ENCODE peak calls at places on chromosomes 1 and 21, in seven cellular contexts. V is uterus, G is testis, S is mesothelial cell of epicardium, M is K562, N is lower leg skin, A is Calu3. Q is an unnamed sample.

GRCh38 chr1:94936861-94937620 is 10.1 kb upstream of the CNN3 start:
- DNase-seq in V (no peak), G (no peak), S (no peak), M (no peak), N (no peak), A (no peak), Q (no peak)

GRCh38 chr1:31584869-31585735 is 8.8 kb downstream of the TINAGL1 start:
- DNase-seq in V (no peak), G (peak), S (no peak), M (no peak), N (no peak), A (no peak), Q (peak)

GRCh38 chr1:40281852-40282251 is 23.8 kb downstream of the ZMPSTE24 start:
- DNase-seq in V (no peak), G (no peak), S (no peak), M (no peak), N (no peak), A (no peak), Q (no peak)

GRCh38 chr1:233909195-233909594 is 4.7 kb downstream of the SLC35F3 start:
- DNase-seq in V (no peak), G (no peak), S (no peak), M (no peak), N (no peak), A (no peak), Q (no peak)

GRCh38 chr1:30885580-30886513 is 22.7 kb downstream of the SDC3 start:
- DNase-seq in V (no peak), G (no peak), S (no peak), M (no peak), N (no peak), A (no peak), Q (no peak)

GRCh38 chr1:192538407-192539311 is 36.9 kb upstream of the RGS1 start:
- DNase-seq in V (no peak), G (no peak), S (no peak), M (no peak), N (no peak), A (no peak), Q (no peak)

GRCh38 chr1:66676616-66677298 is 75.5 kb upstream of the DYNLT5 start:
- DNase-seq in V (no peak), G (no peak), S (no peak), M (no peak), N (no peak), A (no peak), Q (no peak)

GRCh38 chr1:165117482-165117881 is 239.0 kb downstream of the LMX1A start:
- DNase-seq in V (no peak), G (no peak), S (no peak), M (no peak), N (no peak), A (no peak), Q (no peak)

GRCh38 chr1:172429324-172430127 is 9.0 kb downstream of the C1orf105 start:
- DNase-seq in V (no peak), G (peak), S (no peak), M (peak), N (peak), A (peak), Q (no peak)

GRCh38 chr1:184143449-184143848 is 91.9 kb downstream of the TSEN15 start:
- DNase-seq in V (no peak), G (peak), S (no peak), M (no peak), N (no peak), A (no peak), Q (no peak)

GRCh38 chr1:25732821-25733220 is 67.2 kb upstream of the SELENON start:
- DNase-seq in V (no peak), G (no peak), S (no peak), M (no peak), N (no peak), A (no peak), Q (no peak)

GRCh38 chr1:90761781-90762589 is 44.9 kb upstream of the BARHL2 start:
- DNase-seq in V (no peak), G (no peak), S (no peak), M (no peak), N (no peak), A (no peak), Q (no peak)

GRCh38 chr1:217182992-217183391 is 447.9 kb downstream of the GPATCH2 start:
- DNase-seq in V (no peak), G (no peak), S (no peak), M (no peak), N (no peak), A (no peak), Q (no peak)

GRCh38 chr1:184806296-184806721 is 51.7 kb upstream of the EDEM3 start:
- DNase-seq in V (no peak), G (no peak), S (no peak), M (peak), N (no peak), A (no peak), Q (no peak)

GRCh38 chr1:20703124-20703756 is 14.6 kb downstream of the KIF17 start:
- DNase-seq in V (no peak), G (no peak), S (no peak), M (no peak), N (no peak), A (no peak), Q (no peak)

GRCh38 chr1:20701446-20701845 is 16.4 kb downstream of the KIF17 start:
- DNase-seq in V (no peak), G (no peak), S (no peak), M (no peak), N (no peak), A (no peak), Q (no peak)

GRCh38 chr1:20700636-20701215 is 17.1 kb downstream of the KIF17 start:
- DNase-seq in V (no peak), G (no peak), S (no peak), M (no peak), N (no peak), A (no peak), Q (no peak)

GRCh38 chr1:20701847-20702246 is 16.0 kb downstream of the KIF17 start:
- DNase-seq in V (no peak), G (no peak), S (no peak), M (no peak), N (no peak), A (no peak), Q (no peak)

DNA sequence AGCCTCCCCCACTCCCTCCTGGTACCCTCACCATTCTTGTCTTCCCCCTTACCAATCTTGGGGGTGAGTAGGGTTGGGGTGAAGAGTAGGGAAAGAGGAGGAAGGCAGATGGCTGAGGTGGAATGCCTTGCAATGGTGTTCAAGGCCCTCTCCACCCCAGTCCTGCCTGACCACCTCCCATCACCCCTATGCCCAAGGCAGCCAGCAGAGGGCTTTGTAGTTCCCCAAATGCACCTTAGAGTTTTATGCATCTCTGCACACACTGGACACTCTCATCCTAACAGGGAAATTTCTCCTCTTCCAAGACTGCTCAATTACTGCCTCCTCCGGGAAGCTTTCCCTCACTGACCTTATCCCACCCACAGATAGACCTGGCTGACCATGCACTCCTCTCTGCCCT is 15.4 kb downstream of the KIF17 start:
- DNase-seq in V (no peak), G (no peak), S (no peak), M (peak), N (no peak), A (peak), Q (no peak)
- TF ChIP-seq CTCF in V (no peak), G (no peak), S (peak), M (peak), N (no peak), A (no peak), Q (no peak)

DNA sequence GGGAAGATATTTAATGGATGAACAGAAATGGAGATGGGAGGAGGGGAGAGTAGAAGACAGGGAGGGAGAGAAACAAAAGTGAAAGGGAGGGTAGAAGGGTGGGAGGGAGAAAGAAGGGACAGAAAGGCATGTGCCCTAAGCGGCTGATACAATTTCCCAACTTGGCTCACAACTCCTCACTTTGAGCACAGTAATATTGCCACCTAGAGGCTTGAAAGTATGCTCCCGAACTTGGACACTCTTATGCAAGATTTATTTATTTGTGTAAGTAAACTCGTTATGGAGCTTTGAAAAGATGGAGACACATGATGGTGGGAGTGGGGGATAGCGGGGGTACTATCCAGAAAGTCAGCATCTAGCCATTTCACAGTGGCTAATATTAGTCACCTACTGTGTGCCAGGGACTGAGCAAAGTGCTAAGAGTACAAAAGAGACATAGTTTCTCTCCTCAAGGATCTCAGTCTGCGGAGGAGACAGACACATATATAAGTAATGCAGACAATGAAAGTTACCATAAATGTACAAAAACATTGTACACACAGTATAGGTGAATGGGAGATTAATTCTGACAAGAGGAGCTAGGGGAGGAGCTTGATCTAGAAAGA is 189.7 kb downstream of the SEC16B start:
- DNase-seq in V (no peak), G (peak), S (no peak), M (no peak), N (no peak), A (peak), Q (no peak)
- TF ChIP-seq CTCF in V (no peak), G (peak), S (peak), M (no peak), N (no peak), A (peak), Q (no peak)

DNA sequence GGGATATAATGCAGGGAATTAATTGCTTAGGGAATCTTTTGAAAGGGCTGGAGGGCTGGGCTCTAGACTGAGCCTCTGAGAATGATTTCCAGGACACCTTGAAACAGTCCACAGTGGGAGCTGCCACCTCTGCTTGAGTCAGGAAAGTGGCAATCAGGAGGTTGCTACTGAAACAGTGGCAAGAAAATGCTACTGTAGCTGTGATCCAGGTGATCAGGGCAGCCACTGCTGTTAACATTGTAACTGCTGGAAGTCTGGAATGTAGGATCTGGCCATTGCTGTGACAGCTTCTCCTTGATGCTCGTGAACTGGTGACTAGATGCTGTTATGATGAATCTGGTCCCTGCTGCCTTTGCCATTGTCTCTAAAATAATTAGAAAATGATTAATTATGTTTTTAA is 12.8 kb downstream of the MAGI3 start:
- DNase-seq in V (no peak), G (no peak), S (no peak), M (no peak), N (no peak), A (no peak), Q (no peak)
- TF ChIP-seq CTCF in V (no peak), G (no peak), S (no peak), M (no peak), N (no peak), A (no peak), Q (no peak)

GRCh38 chr1:179770887-179771502 is 27.9 kb downstream of the FAM163A start:
- DNase-seq in V (no peak), G (no peak), S (no peak), M (peak), N (no peak), A (no peak), Q (no peak)
- TF ChIP-seq CTCF in V (no peak), G (no peak), S (no peak), M (peak), N (no peak), A (no peak), Q (no peak)

GRCh38 chr1:201531551-201532425 is 7.1 kb upstream of the NAV1 start:
- DNase-seq in V (no peak), G (no peak), S (no peak), M (no peak), N (no peak), A (no peak), Q (no peak)
- TF ChIP-seq CTCF in V (no peak), G (no peak), S (no peak), M (no peak), N (no peak), A (no peak), Q (no peak)

GRCh38 chr1:93681549-93682412 is at the start of gene BCAR3:
- DNase-seq in V (peak), G (peak), S (peak), M (peak), N (no peak), A (peak), Q (peak)
- TF ChIP-seq CTCF in V (no peak), G (no peak), S (no peak), M (peak), N (no peak), A (no peak), Q (no peak)

GRCh38 chr1:48875736-48876135 is 99.0 kb upstream of the BEND5 start:
- DNase-seq in V (no peak), G (no peak), S (no peak), M (no peak), N (no peak), A (no peak), Q (no peak)

GRCh38 chr1:48873944-48874343 is 97.3 kb upstream of the BEND5 start:
- DNase-seq in V (no peak), G (no peak), S (no peak), M (no peak), N (no peak), A (no peak), Q (no peak)

GRCh38 chr1:48864913-48865312 is 88.2 kb upstream of the BEND5 start:
- DNase-seq in V (no peak), G (no peak), S (no peak), M (no peak), N (no peak), A (no peak), Q (no peak)

GRCh38 chr1:48869116-48869893 is 92.6 kb upstream of the BEND5 start:
- DNase-seq in V (no peak), G (no peak), S (no peak), M (no peak), N (no peak), A (no peak), Q (no peak)

GRCh38 chr1:48870596-48870995 is 93.9 kb upstream of the BEND5 start:
- DNase-seq in V (no peak), G (peak), S (no peak), M (no peak), N (no peak), A (peak), Q (no peak)
- TF ChIP-seq CTCF in V (no peak), G (peak), S (no peak), M (no peak), N (no peak), A (peak), Q (no peak)

GRCh38 chr21:38833122-38833521 is 27.4 kb downstream of the ETS2 start:
- DNase-seq in V (no peak), G (no peak), S (no peak), M (no peak), N (no peak), A (no peak), Q (no peak)
- TF ChIP-seq CTCF in V (no peak), G (no peak), S (no peak), M (peak), N (no peak), A (no peak), Q (no peak)

DNA sequence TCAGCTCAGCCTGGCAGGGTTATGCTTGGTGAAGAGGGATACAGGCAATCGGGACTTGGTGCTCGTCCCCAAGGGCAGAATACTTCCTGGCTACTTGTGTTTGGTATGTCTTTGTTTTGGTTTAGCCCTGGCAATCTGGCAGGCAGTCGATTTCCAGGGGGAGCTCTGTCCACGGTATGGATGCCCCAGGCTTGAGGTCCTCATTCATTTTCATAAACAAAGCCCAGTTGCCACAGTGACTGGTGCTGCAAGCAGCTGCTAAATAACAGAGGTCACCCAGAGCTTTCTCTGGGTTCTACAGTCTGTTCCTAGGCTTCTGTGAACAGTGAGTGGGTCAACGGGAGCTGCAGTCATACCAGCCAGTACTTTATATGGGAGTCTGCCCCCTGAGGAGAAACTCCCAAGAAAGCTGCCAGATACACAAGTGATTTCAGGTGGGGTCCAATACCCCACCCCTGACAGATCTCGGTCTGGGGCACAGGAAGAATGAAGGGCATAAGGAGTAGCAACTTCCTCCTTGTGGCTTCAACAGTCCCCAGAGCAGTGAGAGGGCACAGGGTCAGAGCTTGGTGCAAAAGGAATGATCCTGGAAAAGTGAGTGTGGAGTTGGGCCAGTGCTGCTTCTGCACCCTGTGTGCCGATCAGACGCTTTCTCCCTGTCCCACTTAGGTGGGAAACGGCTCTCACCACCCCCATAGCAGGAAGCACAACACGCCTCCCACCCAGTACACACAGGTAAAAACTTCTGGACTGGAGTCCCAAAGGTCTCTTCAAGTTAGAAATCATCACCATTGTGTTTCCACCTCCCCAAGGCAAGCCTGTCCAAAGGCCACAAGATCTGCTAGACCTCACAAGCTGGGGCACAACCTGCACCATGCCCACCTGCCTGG is 55.5 kb downstream of the TGFBR3 start:
- DNase-seq in V (peak), G (no peak), S (no peak), M (no peak), N (no peak), A (peak), Q (no peak)
- TF ChIP-seq CTCF in V (peak), G (no peak), S (no peak), M (no peak), N (no peak), A (peak), Q (no peak)

Q was measured in natural killer cell.